ENCODE peak calls at places on chromosomes 12 and 14, in ten cellular contexts. C is right cardiac atrium, R is T-cell, I is GDM1, T is GM13977, P is NCI-H748 treated with DMSO at 0.1 percent for 48 hours, Y is neural crest cell, Q is stomach, W is HFFc6, L is activated gamma-delta T cell treated with Interleukin-2 at 50 U/mL for 16 hours. E is an unnamed sample.

GRCh38 chr12:124754949-124755800 is 108.5 kb downstream of the SCARB1 start:
- DNase-seq in R (peak; percentile 13), T (peak; percentile 64), Y (peak; percentile 23), L (peak; percentile 44), Q (peak; percentile 46), W (peak; percentile 78), I (peak; percentile 93), C (peak; percentile 89), P (no peak), E (peak; percentile 91)

GRCh38 chr12:52650520-52651081 is 1.4 kb downstream of the KRT2 start:
- DNase-seq in Y (no peak), T (no peak), I (no peak), P (no peak), Q (no peak), L (no peak), R (no peak), W (no peak), C (no peak), E (no peak)

GRCh38 chr14:65224799-65225198 is 122.5 kb upstream of the MAX start:
- DNase-seq in Q (peak; percentile 76), Y (no peak), C (no peak), T (no peak), P (no peak), I (no peak), L (no peak), R (no peak), W (no peak), E (no peak)

GRCh38 chr12:123106640-123107359 is 44.1 kb downstream of the PITPNM2 start:
- DNase-seq in W (no peak), Y (no peak), P (no peak), I (no peak), C (peak; percentile 68), Q (no peak), L (peak; percentile 66), R (peak; percentile 72), T (no peak), E (no peak)

GRCh38 chr12:31408778-31409177 is 82.8 kb upstream of the SINHCAF start:
- DNase-seq in R (no peak), W (no peak), P (no peak), Q (no peak), C (no peak), I (no peak), L (no peak), Y (no peak), T (no peak), E (no peak)

GRCh38 chr12:13252616-13253015 is 56.1 kb downstream of the EMP1 start:
- DNase-seq in Q (no peak), P (no peak), Y (no peak), W (no peak), I (no peak), L (no peak), C (no peak), R (no peak), T (no peak), E (no peak)

GRCh38 chr14:52741865-52742264 is 11.9 kb downstream of the STYX start:
- DNase-seq in P (no peak), C (no peak), I (no peak), W (no peak), Q (no peak), R (no peak), T (no peak), L (no peak), Y (no peak), E (no peak)

GRCh38 chr12:126663304-126664094 is 1598.3 kb downstream of the AACS start:
- DNase-seq in W (peak; percentile 1), L (no peak), P (peak; percentile 82), T (no peak), I (no peak), Q (no peak), Y (peak; percentile 2), R (no peak), C (no peak), E (no peak)

GRCh38 chr12:96193725-96194571 is at the start of gene ELK3:
- DNase-seq in W (peak; percentile 48), I (peak; percentile 72), R (peak; percentile 67), Q (peak; percentile 73), C (peak; percentile 77), L (peak; percentile 50), P (no peak), Y (peak; percentile 41), T (peak; percentile 78), E (peak; percentile 36)

GRCh38 chr12:51937941-51938340 is 13.6 kb upstream of the ACVR1B start:
- DNase-seq in I (no peak), R (no peak), Q (no peak), P (no peak), W (no peak), C (no peak), T (no peak), Y (no peak), L (no peak), E (no peak)

GRCh38 chr14:72535485-72535884 is 358.4 kb downstream of the DPF3 start:
- DNase-seq in I (peak; percentile 42), Q (no peak), T (peak; percentile 17), P (no peak), C (no peak), R (no peak), L (no peak), Y (no peak), W (no peak), E (no peak)

GRCh38 chr14:23566782-23567185 is 807 bp downstream of the AP1G2 start:
- DNase-seq in Y (no peak), R (no peak), W (peak; percentile 19), Q (peak; percentile 85), C (no peak), T (no peak), L (no peak), I (no peak), P (no peak), E (no peak)

GRCh38 chr12:23472329-23472971 is 477.0 kb downstream of the SOX5 start:
- DNase-seq in R (no peak), Q (no peak), Y (no peak), C (no peak), T (no peak), L (no peak), I (no peak), W (no peak), P (no peak), E (no peak)

GRCh38 chr12:120259418-120260202 is 5.9 kb downstream of the PXN start:
- DNase-seq in C (peak; percentile 70), Y (no peak), W (no peak), L (no peak), R (no peak), P (no peak), T (no peak), Q (no peak), I (no peak), E (no peak)

GRCh38 chr12:48414046-48414445 is 58.3 kb upstream of the ANP32D start:
- DNase-seq in Q (no peak), I (no peak), L (no peak), P (no peak), W (no peak), R (no peak), T (no peak), Y (no peak), C (no peak), E (no peak)

GRCh38 chr12:63151898-63152700 is 1.1 kb upstream of the AVPR1A start:
- DNase-seq in T (peak; percentile 56), R (no peak), I (peak; percentile 15), L (no peak), W (peak; percentile 28), P (peak; percentile 73), Q (no peak), C (peak; percentile 15), Y (peak; percentile 55), E (no peak)

GRCh38 chr14:75542585-75543091 is 20.4 kb downstream of the BATF start:
- DNase-seq in W (no peak), Q (peak; percentile 67), T (peak; percentile 84), I (peak; percentile 83), Y (no peak), L (peak; percentile 51), P (no peak), C (peak; percentile 79), R (peak; percentile 55), E (no peak)

GRCh38 chr14:59882957-59883356 is 12.4 kb upstream of the RTN1 start:
- DNase-seq in C (no peak), L (no peak), Q (no peak), T (no peak), R (no peak), Y (no peak), I (no peak), P (no peak), W (no peak), E (no peak)

GRCh38 chr12:1380171-1380974 is 214.0 kb downstream of the FBXL14 start:
- DNase-seq in W (no peak), C (no peak), Y (no peak), R (no peak), T (no peak), Q (no peak), L (no peak), P (no peak), I (no peak), E (no peak)

GRCh38 chr12:1724250-1724649 is 33.4 kb downstream of the ADIPOR2 start:
- DNase-seq in I (no peak), W (no peak), Y (no peak), T (no peak), C (no peak), L (no peak), R (no peak), Q (no peak), P (no peak), E (no peak)

GRCh38 chr12:15978431-15978950 is 67.4 kb downstream of the DERA start:
- DNase-seq in W (peak; percentile 50), Q (no peak), P (no peak), Y (no peak), L (no peak), R (no peak), C (no peak), T (no peak), I (no peak), E (no peak)

GRCh38 chr12:15688202-15688736 is 100.9 kb downstream of the EPS8 start:
- DNase-seq in Q (peak; percentile 31), L (no peak), I (peak; percentile 10), W (no peak), C (peak; percentile 70), P (no peak), Y (peak; percentile 44), R (no peak), T (no peak), E (peak; percentile 37)

GRCh38 chr14:100309028-100309718 is 2.9 kb upstream of the SLC25A29 start:
- DNase-seq in T (no peak), C (no peak), R (no peak), Y (no peak), Q (no peak), I (no peak), L (no peak), W (no peak), P (no peak), E (no peak)

GRCh38 chr14:68981539-68981976 is 2.5 kb upstream of the ACTN1 start:
- DNase-seq in C (no peak), Y (no peak), W (peak; percentile 52), I (no peak), R (no peak), T (no peak), P (no peak), L (no peak), Q (no peak), E (no peak)

GRCh38 chr12:1926274-1926673 is 7.8 kb upstream of the CACNA2D4 start:
- DNase-seq in T (no peak), W (no peak), R (no peak), I (no peak), P (no peak), Q (peak; percentile 14), C (no peak), L (no peak), Y (no peak), E (peak; percentile 45)

GRCh38 chr14:74882103-74882920 is 596 bp downstream of the DLST start:
- DNase-seq in T (peak; percentile 45), Y (no peak), I (no peak), L (peak; percentile 43), W (peak; percentile 40), R (peak; percentile 49), C (peak; percentile 69), P (no peak), Q (peak; percentile 64), E (peak; percentile 33)

GRCh38 chr12:28950049-28950448 is 199.0 kb upstream of the FAR2 start:
- DNase-seq in T (no peak), Y (no peak), L (no peak), W (no peak), R (no peak), Q (no peak), C (no peak), I (no peak), P (no peak), E (no peak)

GRCh38 chr12:131091413-131091975 is 137.8 kb downstream of the ADGRD1 start:
- DNase-seq in T (peak; percentile 78), Q (no peak), R (no peak), L (no peak), P (no peak), W (no peak), Y (no peak), C (peak; percentile 2), I (no peak), E (no peak)

E was measured in gastrocnemius medialis.